ENCODE peak calls at places on chromosomes 7 and 10, in seven cellular contexts. G, C, I, S, F, O and R are unnamed samples.

GRCh38 chr7:129009437-129009836 is 45.5 kb downstream of the TNPO3 start:
- DNase-seq in F (no peak), C (no peak), O (no peak), I (no peak), G (no peak), S (no peak), R (no peak)

GRCh38 chr7:90119178-90119971 is 34.9 kb upstream of the STEAP1 start:
- DNase-seq in I (no peak), S (peak), F (peak), O (peak), C (no peak), G (peak), R (no peak)

GRCh38 chr10:130814610-130815009 is 496.9 kb downstream of the TCERG1L start:
- DNase-seq in G (no peak), F (no peak), C (no peak), I (no peak), O (no peak), S (no peak), R (no peak)

GRCh38 chr10:117441812-117442443 is 66.7 kb upstream of the PDZD8 start:
- DNase-seq in F (no peak), G (no peak), I (peak), O (no peak), C (no peak), S (no peak), R (no peak)

GRCh38 chr7:56199639-56200038 is 83.4 kb upstream of the NUPR2 start:
- DNase-seq in F (no peak), C (no peak), O (no peak), I (no peak), S (no peak), G (no peak), R (no peak)

GRCh38 chr7:149478754-149479153 is 17.9 kb upstream of the ZNF777 start:
- DNase-seq in F (no peak), O (no peak), S (no peak), C (no peak), I (no peak), G (no peak), R (no peak)

GRCh38 chr10:65518379-65518778 is 1407.5 kb upstream of the LRRTM3 start:
- DNase-seq in C (no peak), I (no peak), O (no peak), F (no peak), S (no peak), G (no peak), R (no peak)

GRCh38 chr7:143924851-143925250 is 10.2 kb upstream of the OR2F2 start:
- DNase-seq in F (no peak), C (no peak), G (no peak), O (no peak), S (no peak), I (no peak), R (no peak)

GRCh38 chr10:11476035-11476434 is 135.4 kb downstream of the USP6NL start:
- DNase-seq in S (no peak), F (no peak), G (no peak), C (no peak), O (no peak), I (no peak), R (no peak)

GRCh38 chr10:71608863-71609768 is 110.5 kb downstream of the C10orf105 start:
- DNase-seq in O (peak), F (peak), C (no peak), G (peak), I (peak), S (peak), R (peak)